ENCODE peak calls at places on chromosomes 7 and 10, in five cellular contexts. T is HAP-1, D is GM23248, E is mesenchymal stem cell, X is adrenal gland. L is an unnamed sample. For H3K27me3 and H3K9me3, the result is how much of the 10 kb centered on the place peaks cover.

GRCh38 chr7:92504563-92504962 is 23.8 kb downstream of the PEX1 start:
- DNase-seq in D (no peak), E (no peak), X (peak), T (no peak), L (no peak)

GRCh38 chr10:49300140-49300974 is 1.4 kb downstream of the C10orf71 start:
- DNase-seq in X (no peak), T (no peak), D (no peak), E (no peak), L (no peak)

GRCh38 chr10:69883256-69883655 is 81.5 kb downstream of the COL13A1 start:
- DNase-seq in T (no peak), D (no peak), X (no peak), E (no peak), L (no peak)

GRCh38 chr7:85815511-85815910 is 628.7 kb upstream of the SEMA3D start:
- DNase-seq in D (no peak), E (no peak), T (no peak), X (no peak), L (no peak)

GRCh38 chr10:31884386-31884785 is 44.2 kb downstream of the ARHGAP12 start:
- DNase-seq in T (no peak), E (no peak), X (no peak), D (no peak), L (no peak)

GRCh38 chr10:114367041-114367675 is 37.1 kb downstream of the AFAP1L2 start:
- DNase-seq in T (no peak), E (peak), D (peak), X (no peak), L (no peak)

GRCh38 chr10:122251459-122252255 is 19.4 kb upstream of the BTBD16 start:
- DNase-seq in E (no peak), X (no peak), D (no peak), T (no peak), L (no peak)

GRCh38 chr10:101441539-101442455 is 87.8 kb downstream of the BTRC start:
- DNase-seq in X (peak), E (peak), T (peak), D (peak), L (peak)

GRCh38 chr10:8563478-8563877 is 509.0 kb downstream of the GATA3 start:
- DNase-seq in T (no peak), E (no peak), D (no peak), X (no peak), L (no peak)

GRCh38 chr7:43791-44540 is 148.4 kb upstream of the FAM20C start:
- DNase-seq in T (no peak), E (no peak), D (no peak), X (peak), L (no peak)

GRCh38 chr7:44921607-44922350 is 36.4 kb upstream of the PURB start:
- DNase-seq in T (peak), D (peak), X (peak), E (peak), L (peak)

GRCh38 chr7:98521089-98521692 is 95.9 kb upstream of the NPTX2 start:
- DNase-seq in D (no peak), E (no peak), X (no peak), T (no peak), L (no peak)

GRCh38 chr10:46547881-46548780 is 8.3 kb downstream of the GPRIN2 start:
- DNase-seq in D (peak), E (no peak), X (peak), T (no peak), L (no peak)

GRCh38 chr7:27901028-27901760 is 161.2 kb downstream of the TAX1BP1 start:
- DNase-seq in D (peak), X (no peak), T (no peak), E (peak), L (peak)

GRCh38 chr7:30888783-30889182 is 22.9 kb upstream of the AQP1 start:
- DNase-seq in T (no peak), X (peak), D (peak), E (peak), L (peak)

GRCh38 chr7:20352573-20353304 is 22.0 kb downstream of the ITGB8 start:
- DNase-seq in E (peak), X (peak), D (peak), T (peak), L (peak)

GRCh38 chr10:127148066-127148932 is 48.1 kb downstream of the INSYN2A start:
- DNase-seq in D (peak), T (peak), E (peak), X (no peak), L (peak)
- H3K4me3 ChIP-seq in D (peak), T (no peak), E (no peak), X (no peak), L (no peak)

DNA sequence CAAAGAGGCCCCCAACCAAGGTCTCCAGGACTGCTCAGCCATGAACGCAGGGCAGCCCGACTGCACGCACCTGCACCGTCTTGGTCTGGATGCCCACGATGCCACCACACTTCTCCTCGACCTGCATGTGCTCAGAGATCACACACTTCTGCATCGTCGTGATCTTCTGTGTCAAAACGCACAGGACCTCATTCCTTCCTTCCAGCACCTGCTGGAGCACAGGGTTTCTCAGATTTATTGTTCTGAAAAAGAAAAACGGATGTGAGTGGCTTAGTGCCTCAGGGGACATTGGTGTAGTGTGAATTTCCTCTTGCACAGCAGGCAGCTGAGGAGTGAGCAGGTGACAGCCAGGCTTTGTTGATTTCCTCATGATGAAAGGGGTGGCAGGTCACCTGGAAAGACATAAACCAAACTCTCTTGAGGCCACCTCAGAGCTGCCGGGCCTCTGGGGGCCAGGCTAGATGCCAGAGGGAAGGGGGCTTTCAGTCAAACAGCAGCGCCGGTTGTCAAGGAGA is 38.2 kb downstream of the GSDME start:
- DNase-seq in D (no peak), X (no peak), E (no peak), T (no peak), L (no peak)
- H3K27me3 ChIP-seq in D (under half), X (under half), E (under half), T (under half), L (under half)

GRCh38 chr7:18515067-18515466 is 19.5 kb downstream of the HDAC9 start:
- DNase-seq in T (peak), E (no peak), X (no peak), D (peak), L (no peak)

GRCh38 chr7:18513343-18513742 is 17.8 kb downstream of the HDAC9 start:
- DNase-seq in X (no peak), D (no peak), E (no peak), T (peak), L (no peak)

GRCh38 chr7:18508441-18509427 is 13.2 kb downstream of the HDAC9 start:
- DNase-seq in T (peak), X (no peak), D (peak), E (peak), L (peak)

GRCh38 chr7:18509491-18509890 is 13.9 kb downstream of the HDAC9 start:
- DNase-seq in T (no peak), X (no peak), D (no peak), E (no peak), L (no peak)

GRCh38 chr7:18511351-18511750 is 15.8 kb downstream of the HDAC9 start:
- DNase-seq in X (no peak), D (no peak), T (no peak), E (no peak), L (no peak)
- H3K9me3 ChIP-seq in X (under half), D (under half), T (under half), E (under half), L (under half)

GRCh38 chr10:97785731-97786130 is 13.9 kb upstream of the SFRP5 start:
- DNase-seq in D (no peak), T (no peak), E (no peak), X (no peak), L (no peak)

GRCh38 chr10:97785231-97785630 is 13.4 kb upstream of the SFRP5 start:
- DNase-seq in E (no peak), X (no peak), T (no peak), D (no peak), L (no peak)

GRCh38 chr10:97789770-97790397 is 18.1 kb upstream of the SFRP5 start:
- DNase-seq in E (no peak), T (no peak), D (no peak), X (no peak), L (no peak)

GRCh38 chr10:97792058-97792721 is 20.4 kb upstream of the SFRP5 start:
- DNase-seq in E (peak), X (peak), D (peak), T (peak), L (peak)

DNA sequence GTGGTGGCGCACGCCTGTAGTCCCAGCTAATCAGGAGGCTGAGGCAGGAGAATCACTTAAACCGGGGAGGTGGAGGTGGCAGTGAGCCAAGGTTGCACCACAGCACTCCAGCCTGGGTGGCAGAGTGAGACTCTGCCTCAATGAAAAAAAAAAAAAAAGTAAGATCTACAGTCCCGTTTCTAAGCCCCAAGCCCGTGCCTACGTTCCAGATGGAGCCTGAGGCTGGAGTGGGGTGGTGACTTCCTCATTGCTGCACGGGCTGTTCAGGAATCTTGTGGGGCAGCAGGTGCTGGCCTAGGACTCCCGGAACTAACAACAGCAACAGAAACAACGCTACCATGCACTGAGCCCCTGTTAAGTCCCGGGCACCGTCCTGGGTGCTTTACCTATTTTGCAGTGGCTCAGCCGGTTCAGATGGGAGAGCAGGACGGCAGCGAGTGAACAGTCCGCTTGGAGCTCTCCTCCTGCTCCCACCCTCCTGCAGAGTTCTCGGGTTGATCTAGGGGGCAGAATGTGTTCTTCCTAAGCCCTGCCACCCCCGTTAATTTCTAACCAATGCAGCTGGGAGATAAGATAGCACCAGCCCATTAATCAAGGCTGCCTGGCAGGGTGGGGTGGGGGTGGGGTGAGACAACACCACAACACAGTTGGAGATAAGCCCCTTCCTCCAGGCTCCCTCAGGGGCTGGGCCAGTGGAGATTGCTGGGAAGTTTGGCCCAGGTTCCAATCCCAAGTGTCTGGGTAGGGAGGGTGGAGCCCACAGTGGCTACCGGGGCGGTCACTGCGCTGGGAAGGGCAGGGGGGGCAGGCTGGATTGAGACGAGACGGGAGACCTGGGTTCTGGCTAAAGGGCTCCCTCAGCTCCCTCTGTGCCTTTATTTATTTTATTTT is 17.0 kb upstream of the SFRP5 start:
- DNase-seq in D (no peak), E (no peak), T (no peak), X (no peak), L (no peak)
- H3K4me3 ChIP-seq in D (no peak), E (no peak), T (no peak), X (no peak), L (no peak)